ENCODE peak calls at places on chromosomes 5 and 9, in seven cellular contexts. U is uterus, R is A549, D is NB4, Q is ovary, W is cardiac fibroblast, M is psoas muscle. C is an unnamed sample.

GRCh38 chr5:173498286-173498685 is 118.2 kb downstream of the BOD1 start:
- DNase-seq in U (no peak), R (no peak), D (no peak), Q (peak; percentile 22), W (peak; percentile 76), M (peak; percentile 70), C (peak; percentile 78)

GRCh38 chr5:14914603-14915277 is 43.2 kb upstream of the ANKH start:
- DNase-seq in U (no peak), R (no peak), D (no peak), Q (no peak), W (peak; percentile 16), M (no peak), C (peak; percentile 85)

GRCh38 chr5:146068136-146068717 is 37.1 kb downstream of the PLAC8L1 start:
- DNase-seq in U (no peak), R (no peak), D (no peak), Q (no peak), W (no peak), M (peak; percentile 53), C (no peak)

GRCh38 chr5:139854953-139855352 is 59.3 kb downstream of the PSD2 start:
- DNase-seq in U (no peak), R (no peak), D (no peak), Q (peak; percentile 11), W (no peak), M (no peak), C (no peak)

GRCh38 chr5:43564289-43564850 is 7.5 kb upstream of the PAIP1 start:
- DNase-seq in U (no peak), R (no peak), D (peak; percentile 12), Q (no peak), W (no peak), M (no peak), C (no peak)

GRCh38 chr5:98631311-98632054 is 142.0 kb upstream of the RGMB start:
- DNase-seq in U (no peak), R (peak; percentile 17), D (no peak), Q (no peak), W (peak; percentile 15), M (no peak), C (peak; percentile 79)

GRCh38 chr5:88727705-88728313 is 155.2 kb downstream of the MEF2C start:
- DNase-seq in U (no peak), R (peak; percentile 23), D (peak; percentile 14), Q (no peak), W (peak; percentile 50), M (no peak), C (peak; percentile 41)

GRCh38 chr5:35789732-35790461 is 66.8 kb upstream of the IL7R start:
- DNase-seq in U (no peak), R (no peak), D (no peak), Q (no peak), W (no peak), M (no peak), C (peak; percentile 27)

GRCh38 chr9:71384343-71384742 is 262.9 kb upstream of the TRPM3 start:
- DNase-seq in U (no peak), R (no peak), D (no peak), Q (no peak), W (no peak), M (no peak), C (no peak)

GRCh38 chr5:173830421-173830820 is 57.7 kb upstream of the CPEB4 start:
- DNase-seq in U (no peak), R (no peak), D (no peak), Q (no peak), W (no peak), M (no peak), C (no peak)

GRCh38 chr5:170630226-170630625 is 126.4 kb downstream of the KCNIP1 start:
- DNase-seq in U (no peak), R (no peak), D (no peak), Q (no peak), W (no peak), M (no peak), C (no peak)

GRCh38 chr5:18745591-18745987 is 1111.3 kb downstream of the TAF11L14 start:
- DNase-seq in U (no peak), R (peak; percentile 26), D (peak; percentile 59), Q (peak; percentile 29), W (no peak), M (no peak), C (no peak)

GRCh38 chr9:37873955-37874354 is 30.0 kb downstream of the SLC25A51 start:
- DNase-seq in U (no peak), R (no peak), D (no peak), Q (no peak), W (no peak), M (no peak), C (no peak)

GRCh38 chr5:142095651-142096330 is 12.8 kb upstream of the NDFIP1 start:
- DNase-seq in U (no peak), R (no peak), D (peak; percentile 31), Q (no peak), W (no peak), M (no peak), C (no peak)

GRCh38 chr5:154207204-154207603 is 16.7 kb downstream of the GALNT10 start:
- DNase-seq in U (no peak), R (no peak), D (no peak), Q (no peak), W (no peak), M (no peak), C (no peak)

GRCh38 chr5:64165500-64166200 is at the start of gene RNF180:
- DNase-seq in U (peak; percentile 30), R (peak; percentile 21), D (no peak), Q (peak; percentile 66), W (peak; percentile 36), M (peak; percentile 79), C (peak; percentile 63)

GRCh38 chr5:64163746-64164145 is 1.9 kb upstream of the RNF180 start:
- DNase-seq in U (no peak), R (no peak), D (no peak), Q (no peak), W (no peak), M (no peak), C (no peak)

GRCh38 chr5:64165160-64165499 is 513 bp upstream of the RNF180 start:
- DNase-seq in U (no peak), R (no peak), D (no peak), Q (no peak), W (no peak), M (no peak), C (no peak)

GRCh38 chr5:64164166-64164565 is 1.5 kb upstream of the RNF180 start:
- DNase-seq in U (no peak), R (no peak), D (no peak), Q (no peak), W (no peak), M (no peak), C (no peak)

DNA sequence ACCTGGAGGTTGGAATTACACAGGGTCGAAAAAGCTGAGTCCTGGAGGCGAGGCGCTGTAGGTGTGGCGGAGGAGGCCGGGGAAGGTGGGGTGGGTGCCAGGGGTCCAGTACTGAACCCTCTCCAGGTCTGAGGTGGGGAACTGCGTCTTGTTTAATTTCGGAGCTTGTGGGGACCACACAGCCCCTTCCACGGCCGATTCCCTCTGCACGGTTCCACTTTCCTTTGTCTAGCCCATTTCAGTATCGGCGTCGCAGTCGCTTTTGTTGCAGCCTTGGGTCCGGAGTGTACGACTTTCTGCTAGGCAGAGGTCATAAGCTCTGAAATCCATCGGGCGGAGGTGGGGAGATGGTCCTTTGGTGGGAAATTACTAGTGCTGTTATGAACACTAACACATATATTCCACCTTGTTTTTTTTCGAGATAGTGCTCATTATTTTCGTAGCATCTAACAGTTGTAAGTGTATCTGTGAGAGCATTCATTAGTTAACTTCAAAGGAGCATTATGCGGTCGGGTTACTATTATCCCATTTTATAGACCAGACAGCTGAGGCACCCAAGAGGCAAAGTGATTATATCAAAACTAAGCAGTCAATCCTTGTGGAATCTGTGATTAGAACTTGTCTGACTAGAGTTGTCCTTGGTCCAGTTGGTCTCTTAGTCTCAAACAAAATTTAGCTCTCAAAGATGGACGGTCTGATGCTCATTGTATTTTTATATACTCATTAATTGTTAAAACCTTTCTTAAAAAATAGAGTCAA is 737 bp downstream of the RNF180 start:
- DNase-seq in U (peak; percentile 28), R (no peak), D (no peak), Q (peak; percentile 49), W (no peak), M (no peak), C (peak; percentile 24)
- H3K4me3 ChIP-seq in U (peak overlapping the region; percentile 85), R (peak overlapping the region; percentile 54), D (no peak overlapping the region), Q (peak overlapping the region; percentile 75), W (peak overlapping the region; percentile 60), M (peak overlapping the region; percentile 92), C (peak overlapping the region; percentile 59)

DNA sequence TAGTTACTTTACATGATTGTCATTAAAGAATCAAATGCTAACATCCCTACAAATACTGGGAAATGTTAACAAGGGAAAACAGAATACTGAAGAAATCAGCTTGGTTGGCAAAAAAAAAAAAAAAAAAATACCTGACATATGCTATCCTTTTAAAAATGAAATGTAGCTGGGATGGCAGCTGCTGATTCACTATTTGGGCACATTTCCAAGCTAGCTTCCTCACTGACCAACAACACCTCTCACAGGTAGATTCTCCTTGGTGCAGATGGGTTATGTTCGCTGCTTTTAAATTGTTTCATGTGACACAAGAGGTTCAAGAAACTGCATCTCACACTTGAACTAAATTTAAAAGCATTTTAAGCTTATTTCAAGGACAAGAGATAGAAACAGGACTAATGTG is 6.1 kb upstream of the PRUNE2 start:
- DNase-seq in U (no peak), R (no peak), D (no peak), Q (no peak), W (no peak), M (no peak), C (no peak)
- TF ChIP-seq CTCF in U (no peak), R (no peak), D (no peak), Q (no peak), W (no peak), M (no peak), C (no peak)

GRCh38 chr5:83720805-83721431 is at the start of gene HAPLN1:
- DNase-seq in U (no peak), R (no peak), D (no peak), Q (no peak), W (peak; percentile 22), M (no peak), C (no peak)
- H3K4me3 ChIP-seq in U (peak within 1 kb of the TSS; percentile 39), R (peak within 1 kb of the TSS; percentile 51), D (no peak within 1 kb of the TSS), Q (peak within 1 kb of the TSS; percentile 47), W (peak within 1 kb of the TSS; percentile 60), M (peak within 1 kb of the TSS; percentile 59), C (peak within 1 kb of the TSS; percentile 53)

DNA sequence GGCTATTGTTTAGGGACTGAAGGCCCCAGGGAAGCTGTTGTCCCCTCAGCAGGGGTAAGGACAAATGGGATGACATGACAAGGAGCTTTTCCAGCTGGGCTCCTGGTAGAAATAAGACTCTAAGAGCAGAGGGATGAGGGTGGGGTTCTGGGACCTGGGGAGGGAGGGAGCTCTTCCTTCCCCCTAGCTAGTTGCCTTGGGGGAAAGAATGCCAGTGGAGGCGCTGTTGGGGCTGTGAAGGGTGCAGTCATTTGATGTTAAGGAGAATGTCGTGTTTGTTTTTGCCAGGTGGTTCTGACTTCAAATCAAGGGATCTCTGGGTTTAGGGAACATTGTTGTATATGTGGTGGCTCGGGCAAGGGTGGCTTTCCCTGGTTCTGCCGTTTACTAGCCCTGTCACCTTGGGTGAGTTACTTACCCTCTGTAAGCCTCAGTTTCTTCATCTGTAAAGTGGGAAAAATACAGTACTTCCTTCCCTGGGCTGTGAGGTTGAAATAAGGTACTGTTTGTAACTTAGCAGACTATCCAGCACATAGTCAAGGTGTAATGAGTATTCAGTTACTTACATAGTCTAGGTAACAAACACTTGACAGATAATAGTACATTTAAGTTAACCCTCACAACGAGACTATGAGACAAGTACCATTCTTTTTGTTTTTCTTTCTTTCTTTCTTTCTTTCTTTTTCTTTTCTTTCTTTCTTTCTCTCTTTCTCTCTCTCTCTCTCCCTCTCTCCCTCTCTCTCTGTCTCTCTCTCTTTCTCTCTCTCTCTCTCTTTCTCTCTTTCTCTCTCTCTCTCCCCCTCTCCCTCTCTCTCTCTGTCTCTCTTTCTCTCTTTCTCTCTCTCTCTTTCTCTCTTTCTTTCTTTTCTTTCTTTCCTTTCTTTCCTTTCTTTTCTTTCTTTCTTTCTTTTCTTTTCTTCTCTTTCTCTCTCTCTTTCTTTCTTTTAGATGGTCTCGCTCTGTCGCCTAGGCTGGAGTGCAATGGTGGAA is 48.0 kb downstream of the WWC1 start:
- DNase-seq in U (no peak), R (no peak), D (no peak), Q (no peak), W (no peak), M (no peak), C (no peak)
- TF ChIP-seq CTCF in U (no peak), R (no peak), D (no peak), Q (no peak), W (no peak), M (no peak), C (no peak)

C was measured in foreskin fibroblast.